ENCODE peak calls at places on chromosomes 1 and 21, in six cellular contexts. Z, A, P, X, C and F are unnamed samples.

GRCh38 chr1:177329871-177330270 is 159.1 kb downstream of the BRINP2 start:
- DNase-seq in C (no peak), A (no peak), P (no peak), Z (no peak), X (no peak), F (no peak)

GRCh38 chr1:81498370-81499184 is 302.2 kb upstream of the ADGRL2 start:
- DNase-seq in Z (no peak), X (peak; percentile 21), A (no peak), C (no peak), P (no peak), F (no peak)

GRCh38 chr1:237244778-237245177 is 202.8 kb downstream of the RYR2 start:
- DNase-seq in Z (no peak), X (no peak), A (no peak), C (no peak), P (no peak), F (no peak)

GRCh38 chr1:107019166-107019565 is 37.3 kb upstream of the PRMT6 start:
- DNase-seq in X (no peak), Z (no peak), A (no peak), C (no peak), P (no peak), F (no peak)

GRCh38 chr21:41611441-41611840 is 103.5 kb upstream of the TMPRSS2 start:
- DNase-seq in Z (no peak), P (no peak), X (no peak), A (no peak), C (no peak), F (no peak)

GRCh38 chr1:90835172-90835660 is 118.1 kb upstream of the BARHL2 start:
- DNase-seq in C (no peak), Z (no peak), A (no peak), X (no peak), P (peak; percentile 20), F (no peak)

GRCh38 chr1:96234299-96234698 is 487.3 kb upstream of the PTBP2 start:
- DNase-seq in P (peak; percentile 46), C (no peak), A (peak; percentile 78), Z (peak; percentile 70), X (peak; percentile 91), F (peak; percentile 9)

GRCh38 chr1:114130846-114131525 is 22.7 kb downstream of the SYT6 start:
- DNase-seq in X (no peak), P (no peak), Z (no peak), A (no peak), C (peak; percentile 39), F (no peak)

GRCh38 chr1:101567582-101568189 is 330.9 kb downstream of the S1PR1 start:
- DNase-seq in C (peak; percentile 78), P (peak; percentile 29), A (peak; percentile 33), Z (no peak), X (no peak), F (peak; percentile 0)

GRCh38 chr1:26856604-26857469 is 6.1 kb upstream of the SFN start:
- DNase-seq in X (no peak), Z (no peak), A (no peak), C (no peak), P (no peak), F (no peak)

GRCh38 chr1:98991127-98992003 is 13.3 kb downstream of the PLPPR5 start:
- DNase-seq in X (no peak), A (peak; percentile 16), Z (no peak), C (no peak), P (peak; percentile 84), F (no peak)

GRCh38 chr1:222790115-222790514 is 24.7 kb upstream of the DISP1 start:
- DNase-seq in C (no peak), Z (no peak), P (no peak), X (no peak), A (no peak), F (no peak)

GRCh38 chr1:201947697-201948008 is 1.3 kb upstream of the LMOD1 start:
- DNase-seq in P (no peak), A (no peak), C (no peak), Z (no peak), X (no peak), F (no peak)

GRCh38 chr1:23854568-23854967 is 13.5 kb downstream of the FUCA1 start:
- DNase-seq in X (no peak), A (peak; percentile 4), Z (no peak), C (no peak), P (peak; percentile 22), F (no peak)

GRCh38 chr21:33212159-33212851 is 17.4 kb upstream of the IFNAR2 start:
- DNase-seq in Z (no peak), X (no peak), A (no peak), C (no peak), P (peak; percentile 48), F (no peak)

GRCh38 chr1:161440312-161440894 is 64.9 kb upstream of the FCGR2A start:
- DNase-seq in C (peak; percentile 84), X (no peak), Z (no peak), P (peak; percentile 71), A (peak; percentile 87), F (peak; percentile 63)

GRCh38 chr1:183215076-183215720 is 29.1 kb downstream of the LAMC2 start:
- DNase-seq in Z (no peak), P (no peak), X (no peak), C (no peak), A (no peak), F (no peak)

GRCh38 chr1:212718499-212718898 is 18.9 kb upstream of the BATF3 start:
- DNase-seq in A (no peak), X (no peak), Z (no peak), C (no peak), P (peak; percentile 29), F (no peak)

GRCh38 chr1:106680922-106681321 is 375.6 kb upstream of the PRMT6 start:
- DNase-seq in P (no peak), C (no peak), X (no peak), Z (no peak), A (no peak), F (no peak)

GRCh38 chr1:43979261-43979527 is 184 bp downstream of the B4GALT2 start:
- DNase-seq in Z (no peak), A (no peak), C (no peak), P (no peak), X (no peak), F (no peak)

GRCh38 chr21:38037416-38037815 is 121.2 kb upstream of the KCNJ6 start:
- DNase-seq in Z (no peak), P (no peak), X (no peak), A (no peak), C (no peak), F (no peak)

GRCh38 chr21:14554948-14555347 is 8.8 kb upstream of the SAMSN1 start:
- DNase-seq in C (no peak), A (no peak), X (no peak), Z (no peak), P (no peak), F (no peak)

GRCh38 chr21:43365611-43366426 is 61.1 kb downstream of the SIK1 start:
- DNase-seq in A (no peak), C (no peak), P (no peak), Z (no peak), X (no peak), F (no peak)

GRCh38 chr1:203607169-203607873 is 19.3 kb upstream of the ATP2B4 start:
- DNase-seq in X (no peak), C (peak; percentile 85), Z (no peak), P (peak; percentile 96), A (no peak), F (peak; percentile 92)

GRCh38 chr1:223737342-223737741 is 25.0 kb downstream of the CAPN2 start:
- DNase-seq in Z (no peak), C (no peak), X (no peak), P (no peak), A (no peak), F (no peak)

GRCh38 chr1:113195115-113195845 is 122.3 kb downstream of the LRIG2 start:
- DNase-seq in Z (no peak), X (no peak), P (no peak), A (no peak), C (no peak), F (no peak)

GRCh38 chr1:10888289-10888688 is 91.8 kb upstream of the CASZ1 start:
- DNase-seq in C (no peak), A (no peak), P (no peak), Z (no peak), X (no peak), F (no peak)

GRCh38 chr1:41503507-41504125 is 19.1 kb upstream of the EDN2 start:
- DNase-seq in A (no peak), C (no peak), X (no peak), Z (no peak), P (no peak), F (no peak)

GRCh38 chr1:236176337-236177336 is 34.3 kb downstream of the GPR137B start:
- DNase-seq in P (no peak), X (no peak), Z (no peak), A (peak; percentile 15), C (no peak), F (no peak)

GRCh38 chr1:1118893-1119220 is 3.0 kb upstream of the C1orf159 start:
- DNase-seq in Z (no peak), P (no peak), C (peak; percentile 39), X (no peak), A (no peak), F (no peak)

GRCh38 chr1:166920561-166921475 is 44.8 kb upstream of the TADA1 start:
- DNase-seq in P (peak; percentile 37), A (no peak), X (no peak), Z (peak; percentile 22), C (no peak), F (no peak)

GRCh38 chr1:9302745-9303524 is 10.2 kb downstream of the SPSB1 start:
- DNase-seq in X (peak; percentile 40), Z (peak; percentile 54), A (no peak), C (no peak), P (peak; percentile 99), F (peak; percentile 67)

GRCh38 chr21:45262041-45262581 is 25.6 kb downstream of the POFUT2 start:
- DNase-seq in Z (no peak), C (peak; percentile 14), X (no peak), A (no peak), P (no peak), F (no peak)

GRCh38 chr21:44846485-44847260 is 26.8 kb downstream of the PTTG1IP start:
- DNase-seq in X (no peak), A (no peak), C (peak; percentile 70), Z (no peak), P (peak; percentile 24), F (no peak)

GRCh38 chr1:193368302-193368701 is 181.9 kb upstream of the B3GALT2 start:
- DNase-seq in A (no peak), Z (no peak), C (no peak), X (no peak), P (no peak), F (no peak)

GRCh38 chr1:246567258-246568235 is 1.3 kb downstream of the CNST start:
- DNase-seq in X (no peak), A (no peak), C (no peak), P (peak; percentile 89), Z (no peak), F (peak; percentile 27)